ENCODE peak calls at places on chromosome 15, in ten cellular contexts. Z, T, B, C, A, R, P, X, N and D are unnamed samples.

GRCh38 chr15:31302029-31302657 is 24.5 kb upstream of the KLF13 start:
- DNase-seq in T (no peak), A (no peak), C (no peak), P (no peak), Z (no peak), N (no peak), X (no peak), B (no peak), R (no peak), D (peak)

GRCh38 chr15:82810863-82811421 is 1.5 kb downstream of the WHAMM start:
- DNase-seq in T (no peak), R (peak), N (no peak), C (peak), X (no peak), Z (no peak), A (no peak), P (no peak), B (no peak), D (no peak)

GRCh38 chr15:77753238-77753873 is 120.6 kb upstream of the LINGO1 start:
- DNase-seq in R (peak), X (peak), P (no peak), T (peak), B (peak), C (peak), A (no peak), Z (no peak), N (no peak), D (no peak)

GRCh38 chr15:100112061-100112420 is 229.7 kb downstream of the ADAMTS17 start:
- DNase-seq in X (no peak), R (no peak), Z (peak), N (no peak), C (no peak), P (no peak), B (no peak), A (no peak), T (no peak), D (no peak)

GRCh38 chr15:76274226-76274625 is 37.0 kb downstream of the ETFA start:
- DNase-seq in R (no peak), A (no peak), X (no peak), N (no peak), C (peak), P (no peak), Z (no peak), B (peak), T (peak), D (no peak)

GRCh38 chr15:72306211-72306785 is 13.7 kb downstream of the CELF6 start:
- DNase-seq in P (no peak), A (no peak), C (peak), T (peak), B (peak), N (no peak), X (peak), R (peak), Z (no peak), D (no peak)

GRCh38 chr15:25240461-25241021 is 198.3 kb downstream of the UBE3A start:
- DNase-seq in B (no peak), T (no peak), R (no peak), Z (no peak), A (peak), N (no peak), C (no peak), P (no peak), X (no peak), D (no peak)

GRCh38 chr15:47504624-47505256 is 212.6 kb upstream of the SEMA6D start:
- DNase-seq in A (no peak), N (no peak), Z (no peak), P (no peak), T (no peak), R (no peak), X (no peak), C (no peak), B (no peak), D (no peak)

GRCh38 chr15:90364251-90364650 is 12.2 kb downstream of the ZNF774 start:
- DNase-seq in C (peak), N (no peak), B (peak), T (peak), X (no peak), A (no peak), Z (no peak), P (no peak), R (no peak), D (no peak)

GRCh38 chr15:68791431-68792283 is 29.0 kb downstream of the ANP32A start:
- DNase-seq in T (no peak), C (no peak), Z (no peak), R (peak), B (no peak), P (peak), A (no peak), X (no peak), N (peak), D (no peak)

GRCh38 chr15:66740802-66741201 is 38.8 kb downstream of the SMAD6 start:
- DNase-seq in C (no peak), B (peak), P (no peak), T (no peak), X (no peak), N (no peak), R (no peak), Z (peak), A (peak), D (no peak)

GRCh38 chr15:96893159-96893906 is 562.8 kb downstream of the NR2F2 start:
- DNase-seq in C (peak), N (peak), B (peak), T (no peak), Z (no peak), A (no peak), R (peak), X (peak), P (no peak), D (no peak)

GRCh38 chr15:39135989-39136388 is 444.9 kb upstream of the THBS1 start:
- DNase-seq in Z (no peak), B (peak), P (no peak), C (peak), R (no peak), T (peak), A (no peak), X (no peak), N (no peak), D (no peak)

GRCh38 chr15:92029767-92030166 is 176.3 kb downstream of the SLCO3A1 start:
- DNase-seq in C (no peak), X (no peak), T (no peak), R (no peak), Z (no peak), N (no peak), P (no peak), B (no peak), A (no peak), D (no peak)

GRCh38 chr15:38226867-38227266 is 25.8 kb upstream of the SPRED1 start:
- DNase-seq in B (peak), A (no peak), C (peak), P (no peak), T (peak), N (no peak), Z (no peak), R (no peak), X (no peak), D (no peak)

GRCh38 chr15:98076021-98076816 is 115.7 kb downstream of the ARRDC4 start:
- DNase-seq in C (no peak), R (no peak), T (no peak), B (peak), Z (peak), N (no peak), X (no peak), P (no peak), A (no peak), D (no peak)

GRCh38 chr15:55775316-55775715 is 32.4 kb upstream of the PRTG start:
- DNase-seq in R (no peak), X (no peak), Z (no peak), C (no peak), P (no peak), B (no peak), T (no peak), N (no peak), A (no peak), D (no peak)

GRCh38 chr15:32840481-32841245 is 122.9 kb downstream of the GREM1 start:
- DNase-seq in X (no peak), N (no peak), Z (no peak), C (peak), P (no peak), B (peak), A (no peak), R (no peak), T (peak), D (no peak)

GRCh38 chr15:37517106-37517505 is 416.8 kb upstream of the MEIS2 start:
- DNase-seq in B (no peak), Z (no peak), P (no peak), C (no peak), N (no peak), A (no peak), X (no peak), T (no peak), R (no peak), D (no peak)

GRCh38 chr15:60799885-60800728 is 321.2 kb upstream of the ICE2 start:
- DNase-seq in N (no peak), Z (no peak), T (peak), R (no peak), A (no peak), P (no peak), X (no peak), B (peak), C (peak), D (no peak)

GRCh38 chr15:96052572-96053038 is 277.9 kb upstream of the NR2F2 start:
- DNase-seq in B (no peak), P (no peak), Z (no peak), T (no peak), N (no peak), A (no peak), C (no peak), X (peak), R (no peak), D (no peak)

GRCh38 chr15:79339588-79340314 is 28.8 kb downstream of the TMED3 start:
- DNase-seq in N (peak), A (no peak), T (peak), X (no peak), P (no peak), C (peak), R (peak), B (peak), Z (no peak), D (no peak)

GRCh38 chr15:85330941-85331588 is 49.3 kb upstream of the AKAP13 start:
- DNase-seq in R (peak), T (peak), X (peak), C (peak), N (peak), Z (peak), A (peak), P (peak), B (peak), D (peak)

GRCh38 chr15:31459011-31459748 is 132.5 kb downstream of the KLF13 start:
- DNase-seq in A (no peak), R (peak), C (peak), Z (no peak), N (peak), B (peak), X (no peak), T (peak), P (no peak), D (no peak)

GRCh38 chr15:89888214-89888804 is 5.5 kb downstream of the AP3S2 start:
- DNase-seq in T (peak), Z (no peak), X (no peak), A (no peak), P (no peak), N (peak), B (peak), C (peak), R (peak), D (no peak)

GRCh38 chr15:91039996-91040395 is 17.6 kb upstream of the VPS33B start:
- DNase-seq in R (no peak), N (no peak), T (no peak), X (no peak), B (no peak), C (no peak), Z (no peak), P (no peak), A (no peak), D (no peak)

GRCh38 chr15:75732809-75733451 is 20.3 kb upstream of the CSPG4 start:
- DNase-seq in R (peak), B (peak), P (peak), C (peak), Z (peak), A (peak), X (peak), T (peak), N (peak), D (no peak)

GRCh38 chr15:81893182-81893833 is 152.5 kb downstream of the MEX3B start:
- DNase-seq in N (no peak), P (no peak), A (no peak), C (no peak), Z (no peak), T (no peak), R (no peak), X (no peak), B (no peak), D (no peak)

GRCh38 chr15:42692997-42693396 is 43.9 kb downstream of the CDAN1 start:
- DNase-seq in C (no peak), N (no peak), A (no peak), B (no peak), X (no peak), T (no peak), P (no peak), Z (no peak), R (no peak), D (peak)

GRCh38 chr15:74793135-74794028 is 11.5 kb downstream of the CSK start:
- DNase-seq in N (no peak), T (no peak), R (peak), Z (no peak), P (no peak), B (no peak), X (no peak), C (peak), A (no peak), D (no peak)

GRCh38 chr15:25954398-25954797 is 91.3 kb upstream of the ATP10A start:
- DNase-seq in Z (no peak), N (no peak), P (no peak), T (no peak), B (no peak), A (no peak), C (no peak), R (no peak), X (no peak), D (no peak)

GRCh38 chr15:68816795-68817303 is 3.8 kb downstream of the ANP32A start:
- DNase-seq in T (no peak), B (peak), C (peak), A (no peak), P (no peak), N (no peak), X (no peak), R (peak), Z (no peak), D (no peak)

GRCh38 chr15:89893027-89893426 is 767 bp downstream of the AP3S2 start:
- DNase-seq in N (no peak), C (peak), Z (no peak), T (peak), R (no peak), X (no peak), A (no peak), B (peak), P (no peak), D (no peak)

GRCh38 chr15:76964157-76964556 is 30.8 kb upstream of the PSTPIP1 start:
- DNase-seq in T (peak), C (peak), R (no peak), P (no peak), Z (no peak), N (no peak), A (no peak), X (no peak), B (no peak), D (no peak)

GRCh38 chr15:31128919-31129768 is 27.6 kb upstream of the TRPM1 start:
- DNase-seq in A (peak), T (peak), X (peak), B (peak), R (peak), N (peak), Z (peak), C (peak), P (peak), D (no peak)

GRCh38 chr15:76904461-76905012 is 603 bp downstream of the SCAPER start:
- DNase-seq in P (no peak), T (peak), Z (no peak), R (peak), X (peak), C (peak), B (peak), N (peak), A (peak), D (peak)

GRCh38 chr15:98776607-98777281 is 128.4 kb downstream of the IGF1R start:
- DNase-seq in B (peak), A (peak), C (no peak), P (no peak), Z (peak), N (peak), X (no peak), T (peak), R (peak), D (no peak)

GRCh38 chr15:45268135-45268534 is 16.1 kb downstream of the SLC28A2 start:
- DNase-seq in T (no peak), B (no peak), N (no peak), C (no peak), Z (no peak), A (no peak), R (peak), X (peak), P (no peak), D (no peak)

GRCh38 chr15:101138086-101138660 is 113.7 kb downstream of the CHSY1 start:
- DNase-seq in A (peak), T (no peak), R (no peak), Z (no peak), P (no peak), N (no peak), C (no peak), B (no peak), X (no peak), D (no peak)

GRCh38 chr15:101138913-101139880 is 112.7 kb downstream of the CHSY1 start:
- DNase-seq in C (no peak), P (no peak), B (no peak), A (no peak), N (peak), X (no peak), T (peak), Z (no peak), R (peak), D (no peak)

GRCh38 chr15:101135532-101136166 is 116.2 kb downstream of the CHSY1 start:
- DNase-seq in N (peak), C (no peak), R (peak), P (peak), A (peak), X (no peak), Z (no peak), B (no peak), T (no peak), D (no peak)

GRCh38 chr15:101136381-101137268 is 115.2 kb downstream of the CHSY1 start:
- DNase-seq in A (peak), Z (no peak), C (no peak), P (no peak), T (no peak), R (no peak), X (no peak), N (no peak), B (no peak), D (no peak)

DNA sequence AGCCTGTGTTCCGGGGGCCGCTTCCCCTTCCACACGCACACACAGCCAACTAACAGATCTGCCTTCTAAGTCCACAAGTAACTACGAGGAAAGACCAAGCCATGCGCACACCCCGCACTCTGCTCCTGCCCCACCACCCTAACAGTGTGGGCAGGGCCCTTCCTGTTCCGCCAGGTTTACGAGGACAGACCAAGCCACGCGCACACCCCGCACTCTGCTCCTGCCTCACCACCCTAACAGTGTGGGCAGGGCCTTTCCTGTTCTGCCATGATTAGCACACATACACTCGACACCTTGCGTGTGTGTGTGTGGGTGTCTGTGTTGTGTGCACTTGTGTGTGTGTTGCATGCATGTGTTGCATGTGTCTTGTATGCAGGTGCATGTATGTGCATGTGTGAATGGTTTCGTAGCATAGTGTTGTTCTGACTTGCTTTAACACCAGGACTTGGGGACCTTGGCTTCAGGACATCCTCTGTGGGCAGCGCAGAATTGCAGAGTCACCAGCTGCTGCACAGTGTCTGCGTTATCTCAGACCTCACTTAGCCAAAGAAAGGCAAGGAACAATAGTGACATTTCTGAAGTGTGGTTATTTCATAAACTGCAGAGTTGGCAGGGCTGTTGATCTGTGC is 114.4 kb downstream of the CHSY1 start:
- DNase-seq in C (no peak), A (peak), R (no peak), Z (no peak), X (no peak), T (no peak), P (no peak), N (no peak), B (no peak), D (no peak)
- TF ChIP-seq CTCF in C (no peak), A (no peak), R (no peak), Z (no peak), X (no peak), T (no peak), P (no peak), N (no peak), B (no peak), D (no peak)

GRCh38 chr15:51286816-51287215 is 51.6 kb downstream of the CYP19A1 start:
- DNase-seq in A (no peak), X (no peak), B (no peak), P (no peak), T (no peak), N (no peak), R (peak), C (peak), Z (no peak), D (no peak)
- TF ChIP-seq CTCF in A (no peak), X (no peak), B (peak), P (no peak), T (no peak), N (no peak), R (peak), C (peak), Z (no peak), D (no peak)

DNA sequence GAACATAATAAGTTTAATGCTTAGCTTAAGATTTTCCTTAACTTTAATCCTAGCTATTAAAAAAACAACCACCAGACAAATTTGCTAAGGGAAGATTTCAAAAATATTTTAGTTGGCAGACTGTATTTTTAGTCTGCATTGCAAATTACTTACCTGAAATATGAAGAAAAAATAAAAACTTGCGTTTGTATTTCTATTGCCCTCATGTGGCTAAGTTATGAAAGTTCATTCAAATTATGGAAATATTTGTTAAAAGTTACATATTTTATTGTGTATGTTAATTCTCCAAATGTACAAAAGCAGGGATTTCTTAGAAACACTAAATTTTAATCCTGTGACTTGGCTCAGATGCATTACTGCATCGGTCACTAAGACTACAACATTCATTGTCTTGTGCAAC is 15.0 kb downstream of the GTF2A2 start:
- DNase-seq in T (no peak), X (no peak), Z (no peak), B (no peak), R (no peak), C (no peak), N (no peak), A (no peak), P (no peak), D (no peak)
- TF ChIP-seq CTCF in T (no peak), X (no peak), Z (no peak), B (no peak), R (no peak), C (peak), N (no peak), A (no peak), P (no peak), D (peak)

GRCh38 chr15:70907784-70908471 is 15.3 kb downstream of the LRRC49 start:
- DNase-seq in N (no peak), C (no peak), X (no peak), R (no peak), A (no peak), Z (no peak), P (no peak), B (no peak), T (no peak), D (no peak)
- TF ChIP-seq CTCF in N (no peak), C (peak), X (no peak), R (peak), A (peak), Z (no peak), P (no peak), B (peak), T (no peak), D (peak)

GRCh38 chr15:95024388-95024787 is 793.0 kb downstream of the MCTP2 start:
- DNase-seq in R (no peak), A (no peak), T (peak), P (no peak), B (peak), C (peak), Z (no peak), X (no peak), N (no peak), D (no peak)
- TF ChIP-seq CTCF in R (peak), A (peak), T (peak), P (no peak), B (peak), C (peak), Z (peak), X (no peak), N (no peak), D (peak)

GRCh38 chr15:80856400-80856799 is 77.2 kb downstream of the CEMIP start:
- DNase-seq in T (no peak), P (no peak), B (no peak), C (no peak), A (no peak), R (no peak), X (no peak), Z (no peak), N (no peak), D (no peak)
- TF ChIP-seq CTCF in T (peak), P (no peak), B (peak), C (no peak), A (no peak), R (peak), X (peak), Z (no peak), N (no peak), D (peak)

GRCh38 chr15:70269331-70269911 is 171.7 kb upstream of the TLE3 start:
- DNase-seq in N (no peak), X (no peak), Z (no peak), T (no peak), P (no peak), C (no peak), A (peak), B (no peak), R (no peak), D (no peak)

GRCh38 chr15:70271422-70272088 is 173.8 kb upstream of the TLE3 start:
- DNase-seq in Z (no peak), X (no peak), R (no peak), P (no peak), N (no peak), A (no peak), T (peak), C (peak), B (peak), D (no peak)

GRCh38 chr15:70270752-70271111 is 173.0 kb upstream of the TLE3 start:
- DNase-seq in A (peak), P (no peak), T (no peak), N (no peak), Z (no peak), C (no peak), R (no peak), B (no peak), X (no peak), D (no peak)

GRCh38 chr15:70268698-70269251 is 171.1 kb upstream of the TLE3 start:
- DNase-seq in T (no peak), N (no peak), C (no peak), P (peak), R (peak), Z (no peak), X (no peak), B (no peak), A (no peak), D (no peak)

GRCh38 chr15:70269991-70270751 is 172.5 kb upstream of the TLE3 start:
- DNase-seq in R (no peak), N (no peak), C (peak), X (no peak), T (no peak), B (peak), Z (no peak), A (peak), P (no peak), D (no peak)
- TF ChIP-seq CTCF in R (no peak), N (no peak), C (no peak), X (no peak), T (no peak), B (no peak), Z (no peak), A (no peak), P (no peak), D (no peak)